ENCODE peak calls at places on chromosomes 1 and 21, in six cellular contexts. M, I, Q, E, X and T are unnamed samples.

GRCh38 chr1:26833432-26834405 is 7.2 kb downstream of the ZDHHC18 start:
- DNase-seq in M (no peak), I (no peak), Q (peak; percentile 81), E (no peak), X (no peak), T (peak; percentile 76)

GRCh38 chr1:177937931-177938330 is 31.9 kb downstream of the SEC16B start:
- DNase-seq in M (peak; percentile 55), I (no peak), Q (no peak), E (no peak), X (peak; percentile 69), T (no peak)

GRCh38 chr1:228370941-228371740 is 35.5 kb downstream of the TRIM11 start:
- DNase-seq in M (no peak), I (peak; percentile 66), Q (no peak), E (no peak), X (no peak), T (peak; percentile 81)

GRCh38 chr1:13513885-13514546 is at the start of gene LRRC38:
- DNase-seq in M (no peak), I (no peak), Q (peak; percentile 17), E (no peak), X (no peak), T (no peak)

GRCh38 chr1:85465099-85465790 is at the start of gene DDAH1:
- DNase-seq in M (no peak), I (peak; percentile 74), Q (peak; percentile 34), E (no peak), X (peak; percentile 55), T (no peak)

GRCh38 chr1:94543003-94543402 is 1.4 kb upstream of the F3 start:
- DNase-seq in M (no peak), I (no peak), Q (no peak), E (no peak), X (peak; percentile 69), T (peak; percentile 64)

GRCh38 chr21:26842300-26842699 is 2.9 kb downstream of the ADAMTS1 start:
- DNase-seq in M (no peak), I (no peak), Q (no peak), E (no peak), X (peak; percentile 71), T (no peak)

GRCh38 chr1:38964140-38964548 is 22.5 kb upstream of the RHBDL2 start:
- DNase-seq in M (no peak), I (no peak), Q (no peak), E (no peak), X (no peak), T (peak; percentile 14)

GRCh38 chr1:204928671-204929486 is 58.2 kb downstream of the NFASC start:
- DNase-seq in M (no peak), I (peak; percentile 35), Q (no peak), E (no peak), X (no peak), T (no peak)

GRCh38 chr1:27342391-27342777 is 562 bp downstream of the SYTL1 start:
- DNase-seq in M (no peak), I (no peak), Q (no peak), E (no peak), X (no peak), T (peak; percentile 54)

GRCh38 chr1:244964112-244964971 is 100.0 kb upstream of the HNRNPU start:
- DNase-seq in M (peak; percentile 68), I (no peak), Q (no peak), E (no peak), X (peak; percentile 80), T (peak; percentile 51)

GRCh38 chr1:204331275-204331674 is 28.5 kb downstream of the PLEKHA6 start:
- DNase-seq in M (no peak), I (no peak), Q (no peak), E (no peak), X (no peak), T (no peak)

DNA sequence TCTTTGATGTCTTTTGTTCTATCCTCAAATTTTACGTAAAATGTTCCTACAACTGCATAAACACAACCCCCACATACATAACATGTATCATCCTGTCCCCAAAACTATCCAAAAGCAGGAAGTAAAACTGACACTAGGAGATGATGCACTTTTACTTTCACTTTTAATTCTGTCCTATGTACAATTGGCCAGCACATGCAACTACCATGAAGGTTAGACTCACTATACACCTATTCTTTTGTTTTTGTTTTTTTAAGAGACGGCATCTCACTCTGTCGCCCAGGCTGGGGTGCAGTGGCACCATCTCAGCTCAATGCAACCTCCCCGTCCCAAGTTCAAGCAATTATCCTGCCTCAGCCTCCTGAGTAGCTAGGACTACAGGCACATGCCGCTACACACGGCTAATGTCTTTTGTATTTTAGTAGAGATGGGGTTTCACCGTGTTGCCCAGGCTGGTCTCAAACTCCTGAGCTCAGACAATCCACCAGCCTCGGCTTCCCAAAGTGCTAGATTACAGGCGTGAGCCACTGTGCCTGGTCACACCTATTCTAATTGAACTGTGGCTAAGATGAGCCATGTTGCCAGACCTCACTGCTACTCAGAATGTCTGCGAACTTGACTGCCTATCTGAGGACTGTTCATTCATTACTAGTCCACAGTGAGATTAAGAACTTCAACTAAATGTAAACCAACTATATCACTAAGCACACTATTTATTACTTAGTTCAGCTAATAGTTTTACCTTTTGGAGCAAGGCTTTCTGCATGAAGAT is 48.0 kb downstream of the TOR3A start:
- DNase-seq in M (no peak), I (no peak), Q (peak; percentile 64), E (no peak), X (peak; percentile 49), T (peak; percentile 73)
- H3K4me3 ChIP-seq in M (no peak overlapping the region), I (peak overlapping the region; percentile 28), Q (peak overlapping the region; percentile 56), E (peak overlapping the region; percentile 55), X (no peak overlapping the region), T (peak overlapping the region; percentile 54)

DNA sequence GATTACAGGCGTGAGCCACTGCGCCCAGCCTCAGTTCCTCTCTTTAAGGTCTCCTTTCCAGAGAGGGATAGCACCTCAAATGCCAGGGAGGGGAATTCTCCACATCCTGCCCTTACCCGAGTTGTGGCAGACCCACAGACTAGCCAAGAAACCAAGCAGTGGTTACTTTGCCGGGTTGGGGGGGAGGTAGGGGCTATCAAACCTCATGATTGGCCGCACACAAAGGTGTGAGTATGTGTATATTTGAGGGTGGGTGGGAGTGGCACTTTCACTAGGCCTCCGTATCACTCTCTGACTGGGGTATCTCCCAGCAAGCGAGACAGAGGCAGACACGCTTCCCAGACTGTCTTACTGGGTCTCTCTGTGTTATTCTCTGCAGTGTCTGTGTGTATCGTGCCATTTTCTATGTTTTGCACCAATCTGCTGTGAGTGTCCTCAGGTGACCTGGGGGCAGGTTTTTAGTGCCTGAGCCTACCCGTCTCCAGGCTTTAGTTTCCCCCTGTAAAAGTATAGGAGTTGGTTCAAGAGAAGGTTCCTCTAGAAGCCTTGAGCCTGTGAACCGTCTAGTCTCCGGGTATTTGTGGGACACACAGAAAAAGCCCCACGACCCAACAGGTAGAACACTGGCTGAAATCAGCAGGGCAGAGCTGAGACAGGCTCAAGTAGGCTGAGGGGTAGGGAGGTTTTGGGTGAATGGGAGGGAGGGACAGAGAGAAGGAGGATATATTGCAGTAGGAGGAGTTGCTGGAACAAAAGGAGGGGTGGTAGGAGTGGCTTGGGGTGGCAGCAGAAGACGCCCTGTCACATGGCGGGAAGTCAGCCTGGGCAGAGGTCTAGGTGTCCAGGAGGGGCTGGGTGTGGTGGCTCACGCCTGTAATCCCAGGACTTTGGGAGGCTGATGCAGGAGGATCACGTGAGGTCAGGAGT is 10.3 kb downstream of the LMNA start:
- DNase-seq in M (no peak), I (no peak), Q (no peak), E (no peak), X (peak; percentile 57), T (peak; percentile 87)
- H3K4me3 ChIP-seq in M (no peak overlapping the region), I (peak overlapping the region; percentile 31), Q (no peak overlapping the region), E (peak overlapping the region; percentile 96), X (no peak overlapping the region), T (no peak overlapping the region)

GRCh38 chr1:225462429-225462713 is 34.5 kb upstream of the LBR start:
- DNase-seq in M (no peak), I (no peak), Q (no peak), E (no peak), X (no peak), T (no peak)

GRCh38 chr1:225464851-225465792 is 37.3 kb upstream of the LBR start:
- DNase-seq in M (no peak), I (peak; percentile 79), Q (no peak), E (no peak), X (no peak), T (peak; percentile 41)

GRCh38 chr1:225461533-225462428 is 33.9 kb upstream of the LBR start:
- DNase-seq in M (no peak), I (peak; percentile 88), Q (no peak), E (no peak), X (no peak), T (no peak)

GRCh38 chr1:225460737-225461532 is 33.1 kb upstream of the LBR start:
- DNase-seq in M (no peak), I (peak; percentile 71), Q (no peak), E (no peak), X (peak; percentile 19), T (peak; percentile 68)

DNA sequence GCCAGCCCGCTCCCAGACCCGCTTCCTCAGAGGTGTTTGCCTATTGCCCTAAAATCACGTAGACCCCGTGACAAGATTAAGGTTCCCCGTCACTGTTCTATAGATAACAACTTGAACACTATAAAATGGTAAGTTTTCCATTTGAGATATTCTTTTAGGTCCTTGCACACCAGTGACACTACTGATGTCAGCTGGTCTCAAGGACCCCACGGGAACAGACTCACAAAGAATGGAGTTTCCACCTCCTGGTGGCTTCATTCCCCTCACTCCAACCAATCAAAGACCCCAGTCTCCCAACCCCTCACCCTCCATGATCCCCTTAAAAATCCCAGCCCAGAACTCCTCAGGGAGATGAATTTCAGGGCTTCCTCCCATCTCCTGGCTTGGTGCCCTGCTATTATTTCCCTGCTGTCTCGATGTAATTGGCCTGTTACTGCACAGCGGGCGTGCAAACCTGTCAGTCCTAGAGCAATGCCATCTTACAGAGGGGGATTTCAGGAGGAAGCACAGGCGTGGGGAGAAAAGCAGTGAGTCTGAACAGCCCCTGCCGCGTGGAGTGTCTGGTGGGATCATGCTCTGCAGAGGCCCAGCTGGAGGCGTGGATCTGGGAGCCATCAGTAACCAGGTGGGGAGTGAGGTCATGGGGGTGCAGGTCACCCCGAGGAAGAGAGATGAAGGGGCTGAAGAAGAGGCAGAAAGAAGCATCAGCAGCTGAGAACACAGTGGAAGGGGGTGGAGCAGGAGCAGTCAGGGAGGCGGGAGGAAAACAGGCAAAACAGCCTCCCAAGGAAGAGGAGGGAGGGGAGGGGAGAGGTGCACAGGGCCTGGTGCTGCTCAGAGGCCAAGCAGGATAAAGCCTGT is 35.1 kb upstream of the LBR start:
- DNase-seq in M (no peak), I (peak; percentile 84), Q (no peak), E (no peak), X (peak; percentile 24), T (no peak)
- H3K4me3 ChIP-seq in M (no peak overlapping the region), I (no peak overlapping the region), Q (no peak overlapping the region), E (no peak overlapping the region), X (no peak overlapping the region), T (no peak overlapping the region)

DNA sequence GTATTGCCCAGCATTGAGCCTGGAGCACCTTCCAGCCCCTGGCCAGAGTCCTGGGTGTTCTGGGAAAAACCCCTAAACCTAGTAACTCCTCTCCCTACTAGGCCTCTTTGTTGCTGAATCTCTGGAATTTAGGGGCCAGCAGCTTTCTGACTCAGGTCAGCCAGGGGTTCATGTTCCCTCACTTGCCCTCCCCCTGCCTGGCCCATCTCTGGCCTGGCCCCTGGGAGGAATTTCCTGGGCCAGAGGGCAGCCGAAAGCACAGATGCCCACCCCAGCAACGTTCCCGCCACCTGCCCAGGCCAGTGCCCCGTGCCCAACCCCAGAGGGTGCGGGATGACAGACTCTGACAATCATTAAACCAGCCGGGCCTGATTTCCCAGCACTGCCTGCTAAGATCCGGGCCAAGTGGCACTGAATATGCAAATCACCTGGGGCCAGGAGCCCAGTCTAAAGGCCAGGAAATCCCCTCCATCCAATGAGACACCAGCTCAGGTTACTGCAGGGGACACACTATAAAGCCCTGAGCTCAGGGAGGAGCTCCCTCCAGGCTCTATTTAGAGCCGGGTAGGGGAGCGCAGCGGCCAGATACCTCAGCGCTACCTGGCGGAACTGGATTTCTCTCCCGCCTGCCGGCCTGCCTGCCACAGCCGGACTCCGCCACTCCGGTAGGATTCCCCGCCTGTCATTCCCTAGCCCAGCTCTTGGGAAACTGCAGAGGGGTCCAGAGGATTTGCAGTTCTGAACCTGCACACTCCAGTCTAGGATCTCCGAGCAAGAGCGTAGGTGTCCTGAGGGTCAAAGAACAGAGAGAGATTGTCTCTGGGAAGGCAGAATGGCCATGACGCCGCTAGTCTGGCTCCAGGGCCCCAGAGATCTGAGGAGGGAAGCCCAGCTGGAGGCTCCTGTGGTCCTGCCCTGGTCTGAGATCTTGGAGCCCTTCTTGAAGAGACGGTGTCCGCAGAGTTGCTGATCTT is at the start of gene ELF3:
- DNase-seq in M (no peak), I (no peak), Q (peak; percentile 25), E (no peak), X (no peak), T (no peak)
- H3K4me3 ChIP-seq in M (no peak within 1 kb of the TSS), I (no peak within 1 kb of the TSS), Q (peak within 1 kb of the TSS; percentile 16), E (no peak within 1 kb of the TSS), X (no peak within 1 kb of the TSS), T (no peak within 1 kb of the TSS)